ENCODE peak calls at places on chromosome 12, in nine cellular contexts. One of them, this sample, is unnamed. For H3K9me3, the result is how much of the 10 kb centered on the place peaks cover.

GRCh38 chr12:75690556-75690955 is 179.1 kb upstream of the KRR1 start:
- DNase-seq in PC-3: peak
- DNase-seq in astrocyte: peak
- DNase-seq in heart left ventricle: no peak
- DNase-seq in CD8-positive, alpha-beta T cell: no peak
- DNase-seq in mucosa of descending colon: no peak
- DNase-seq in breast epithelium: no peak
- DNase-seq in stomach: no peak
- DNase-seq in endodermal cell: no peak
- DNase-seq in this sample: no peak

GRCh38 chr12:65810036-65810435 is 14.2 kb upstream of the HMGA2 start:
- DNase-seq in PC-3: no peak
- DNase-seq in astrocyte: no peak
- DNase-seq in heart left ventricle: no peak
- DNase-seq in CD8-positive, alpha-beta T cell: no peak
- DNase-seq in mucosa of descending colon: no peak
- DNase-seq in breast epithelium: no peak
- DNase-seq in stomach: no peak
- DNase-seq in endodermal cell: no peak
- DNase-seq in this sample: no peak

GRCh38 chr12:22268406-22268805 is 66.1 kb downstream of the ST8SIA1 start:
- DNase-seq in PC-3: no peak
- DNase-seq in astrocyte: no peak
- DNase-seq in heart left ventricle: no peak
- DNase-seq in CD8-positive, alpha-beta T cell: no peak
- DNase-seq in mucosa of descending colon: no peak
- DNase-seq in breast epithelium: no peak
- DNase-seq in stomach: no peak
- DNase-seq in endodermal cell: no peak
- DNase-seq in this sample: no peak

GRCh38 chr12:56626691-56627090 is 3.4 kb downstream of the BAZ2A start:
- DNase-seq in PC-3: no peak
- DNase-seq in astrocyte: no peak
- DNase-seq in heart left ventricle: no peak
- DNase-seq in CD8-positive, alpha-beta T cell: no peak
- DNase-seq in mucosa of descending colon: no peak
- DNase-seq in breast epithelium: no peak
- DNase-seq in stomach: no peak
- DNase-seq in endodermal cell: no peak
- DNase-seq in this sample: no peak

GRCh38 chr12:34600592-34601462 is 578.5 kb downstream of the ALG10 start:
- DNase-seq in PC-3: no peak
- DNase-seq in astrocyte: no peak
- DNase-seq in heart left ventricle: no peak
- DNase-seq in CD8-positive, alpha-beta T cell: no peak
- DNase-seq in mucosa of descending colon: no peak
- DNase-seq in breast epithelium: no peak
- DNase-seq in stomach: no peak
- DNase-seq in endodermal cell: no peak
- DNase-seq in this sample: peak

GRCh38 chr12:50517456-50518048 is 12.8 kb downstream of the DIP2B start:
- DNase-seq in PC-3: no peak
- DNase-seq in astrocyte: peak
- DNase-seq in heart left ventricle: no peak
- DNase-seq in CD8-positive, alpha-beta T cell: no peak
- DNase-seq in mucosa of descending colon: no peak
- DNase-seq in breast epithelium: no peak
- DNase-seq in stomach: no peak
- DNase-seq in endodermal cell: no peak
- DNase-seq in this sample: no peak

GRCh38 chr12:92608418-92609091 is 94.2 kb upstream of the PLEKHG7 start:
- DNase-seq in PC-3: peak
- DNase-seq in astrocyte: peak
- DNase-seq in heart left ventricle: no peak
- DNase-seq in CD8-positive, alpha-beta T cell: no peak
- DNase-seq in mucosa of descending colon: peak
- DNase-seq in breast epithelium: no peak
- DNase-seq in stomach: no peak
- DNase-seq in endodermal cell: no peak
- DNase-seq in this sample: no peak

GRCh38 chr12:123807670-123808069 is 45.6 kb downstream of the DNAH10 start:
- DNase-seq in PC-3: no peak
- DNase-seq in astrocyte: peak
- DNase-seq in heart left ventricle: no peak
- DNase-seq in CD8-positive, alpha-beta T cell: no peak
- DNase-seq in mucosa of descending colon: no peak
- DNase-seq in breast epithelium: no peak
- DNase-seq in stomach: no peak
- DNase-seq in endodermal cell: no peak
- DNase-seq in this sample: no peak

GRCh38 chr12:58285551-58285950 is 344.2 kb downstream of the ATP23 start:
- DNase-seq in PC-3: no peak
- DNase-seq in astrocyte: no peak
- DNase-seq in heart left ventricle: no peak
- DNase-seq in CD8-positive, alpha-beta T cell: no peak
- DNase-seq in mucosa of descending colon: no peak
- DNase-seq in breast epithelium: no peak
- DNase-seq in stomach: no peak
- DNase-seq in endodermal cell: peak
- DNase-seq in this sample: no peak

GRCh38 chr12:12072064-12072760 is 1.5 kb downstream of the BCL2L14 start:
- DNase-seq in PC-3: no peak
- DNase-seq in astrocyte: no peak
- DNase-seq in heart left ventricle: no peak
- DNase-seq in CD8-positive, alpha-beta T cell: peak
- DNase-seq in mucosa of descending colon: peak
- DNase-seq in breast epithelium: no peak
- DNase-seq in stomach: peak
- DNase-seq in endodermal cell: peak
- DNase-seq in this sample: no peak

GRCh38 chr12:66603458-66603857 is 75.4 kb downstream of the GRIP1 start:
- DNase-seq in PC-3: peak
- DNase-seq in astrocyte: no peak
- DNase-seq in heart left ventricle: no peak
- DNase-seq in CD8-positive, alpha-beta T cell: no peak
- DNase-seq in mucosa of descending colon: no peak
- DNase-seq in breast epithelium: no peak
- DNase-seq in stomach: no peak
- DNase-seq in endodermal cell: no peak
- DNase-seq in this sample: no peak

GRCh38 chr12:100953677-100954076 is 159.1 kb downstream of the ANO4 start:
- DNase-seq in PC-3: no peak
- DNase-seq in astrocyte: no peak
- DNase-seq in heart left ventricle: no peak
- DNase-seq in CD8-positive, alpha-beta T cell: no peak
- DNase-seq in mucosa of descending colon: no peak
- DNase-seq in breast epithelium: no peak
- DNase-seq in stomach: no peak
- DNase-seq in endodermal cell: peak
- DNase-seq in this sample: no peak

GRCh38 chr12:95633671-95634465 is 82.6 kb upstream of the USP44 start:
- DNase-seq in PC-3: no peak
- DNase-seq in astrocyte: peak
- DNase-seq in heart left ventricle: no peak
- DNase-seq in CD8-positive, alpha-beta T cell: no peak
- DNase-seq in mucosa of descending colon: peak
- DNase-seq in breast epithelium: no peak
- DNase-seq in stomach: no peak
- DNase-seq in endodermal cell: no peak
- DNase-seq in this sample: no peak

GRCh38 chr12:6067152-6067916 is 57.1 kb downstream of the VWF start:
- DNase-seq in PC-3: peak
- DNase-seq in astrocyte: no peak
- DNase-seq in heart left ventricle: peak
- DNase-seq in CD8-positive, alpha-beta T cell: no peak
- DNase-seq in mucosa of descending colon: peak
- DNase-seq in breast epithelium: no peak
- DNase-seq in stomach: peak
- DNase-seq in endodermal cell: peak
- DNase-seq in this sample: no peak

GRCh38 chr12:91616401-91616800 is 433.8 kb upstream of the DCN start:
- DNase-seq in PC-3: no peak
- DNase-seq in astrocyte: no peak
- DNase-seq in heart left ventricle: no peak
- DNase-seq in CD8-positive, alpha-beta T cell: no peak
- DNase-seq in mucosa of descending colon: no peak
- DNase-seq in breast epithelium: no peak
- DNase-seq in stomach: no peak
- DNase-seq in endodermal cell: no peak
- DNase-seq in this sample: no peak

GRCh38 chr12:51115516-51115915 is 32.1 kb upstream of the CSRNP2 start:
- DNase-seq in PC-3: no peak
- DNase-seq in astrocyte: no peak
- DNase-seq in heart left ventricle: no peak
- DNase-seq in CD8-positive, alpha-beta T cell: no peak
- DNase-seq in mucosa of descending colon: no peak
- DNase-seq in breast epithelium: no peak
- DNase-seq in stomach: no peak
- DNase-seq in endodermal cell: no peak
- DNase-seq in this sample: no peak

GRCh38 chr12:105480162-105480561 is 149.7 kb downstream of the C12orf75 start:
- DNase-seq in PC-3: peak
- DNase-seq in astrocyte: peak
- DNase-seq in heart left ventricle: no peak
- DNase-seq in CD8-positive, alpha-beta T cell: no peak
- DNase-seq in mucosa of descending colon: no peak
- DNase-seq in breast epithelium: no peak
- DNase-seq in stomach: no peak
- DNase-seq in endodermal cell: peak
- DNase-seq in this sample: no peak

GRCh38 chr12:130620281-130620680 is 95.8 kb downstream of the RIMBP2 start:
- DNase-seq in PC-3: no peak
- DNase-seq in astrocyte: no peak
- DNase-seq in heart left ventricle: no peak
- DNase-seq in CD8-positive, alpha-beta T cell: no peak
- DNase-seq in mucosa of descending colon: no peak
- DNase-seq in breast epithelium: no peak
- DNase-seq in stomach: no peak
- DNase-seq in endodermal cell: peak
- DNase-seq in this sample: no peak

GRCh38 chr12:116996648-116997047 is 85.9 kb downstream of the FBXW8 start:
- DNase-seq in PC-3: no peak
- DNase-seq in astrocyte: peak
- DNase-seq in heart left ventricle: no peak
- DNase-seq in CD8-positive, alpha-beta T cell: no peak
- DNase-seq in mucosa of descending colon: no peak
- DNase-seq in breast epithelium: no peak
- DNase-seq in stomach: no peak
- DNase-seq in endodermal cell: no peak
- DNase-seq in this sample: no peak

GRCh38 chr12:50188280-50188781 is 21.2 kb upstream of the CERS5 start:
- DNase-seq in PC-3: no peak
- DNase-seq in astrocyte: peak
- DNase-seq in heart left ventricle: no peak
- DNase-seq in CD8-positive, alpha-beta T cell: no peak
- DNase-seq in mucosa of descending colon: no peak
- DNase-seq in breast epithelium: no peak
- DNase-seq in stomach: no peak
- DNase-seq in endodermal cell: no peak
- DNase-seq in this sample: peak

GRCh38 chr12:46577063-46577776 is 204.6 kb upstream of the SLC38A2 start:
- DNase-seq in PC-3: no peak
- DNase-seq in astrocyte: no peak
- DNase-seq in heart left ventricle: no peak
- DNase-seq in CD8-positive, alpha-beta T cell: no peak
- DNase-seq in mucosa of descending colon: no peak
- DNase-seq in breast epithelium: no peak
- DNase-seq in stomach: no peak
- DNase-seq in endodermal cell: no peak
- DNase-seq in this sample: no peak
- H3K9me3 ChIP-seq in PC-3: under half
- H3K9me3 ChIP-seq in astrocyte: under half
- H3K9me3 ChIP-seq in heart left ventricle: under half
- H3K9me3 ChIP-seq in CD8-positive, alpha-beta T cell: under half
- H3K9me3 ChIP-seq in mucosa of descending colon: under half
- H3K9me3 ChIP-seq in breast epithelium: under half
- H3K9me3 ChIP-seq in stomach: under half
- H3K9me3 ChIP-seq in endodermal cell: under half
- H3K9me3 ChIP-seq in this sample: under half

DNA sequence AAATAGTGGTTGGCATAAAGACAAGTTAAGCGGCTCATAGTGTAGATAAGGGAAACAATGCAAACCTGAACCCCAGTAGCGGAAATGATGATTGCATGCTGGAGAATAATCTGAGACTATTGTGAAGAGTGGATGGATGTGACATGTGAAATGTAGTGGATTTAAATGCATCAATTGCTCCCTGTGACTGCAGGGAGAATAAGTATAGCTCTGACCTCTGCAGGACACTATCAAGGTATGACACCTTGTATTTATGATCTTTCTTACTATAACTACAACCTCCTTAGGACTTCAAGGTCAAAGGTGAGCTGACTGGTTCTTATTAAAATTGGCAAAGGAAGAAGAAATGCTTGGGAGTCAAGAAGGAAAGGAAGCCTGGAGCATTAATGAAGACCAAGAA is 285.6 kb downstream of the GRIN2B start:
- DNase-seq in PC-3: no peak
- DNase-seq in astrocyte: no peak
- DNase-seq in heart left ventricle: no peak
- DNase-seq in CD8-positive, alpha-beta T cell: no peak
- DNase-seq in mucosa of descending colon: no peak
- DNase-seq in breast epithelium: no peak
- DNase-seq in stomach: no peak
- DNase-seq in endodermal cell: no peak
- DNase-seq in this sample: no peak
- TF ChIP-seq CTCF in PC-3: no peak
- TF ChIP-seq CTCF in astrocyte: no peak
- TF ChIP-seq CTCF in heart left ventricle: no peak
- TF ChIP-seq CTCF in CD8-positive, alpha-beta T cell: no peak
- TF ChIP-seq CTCF in mucosa of descending colon: no peak
- TF ChIP-seq CTCF in breast epithelium: no peak
- TF ChIP-seq CTCF in stomach: no peak
- TF ChIP-seq CTCF in endodermal cell: peak
- TF ChIP-seq CTCF in this sample: no peak

GRCh38 chr12:1059162-1059561 is 68.1 kb downstream of the ERC1 start:
- DNase-seq in PC-3: no peak
- DNase-seq in astrocyte: no peak
- DNase-seq in heart left ventricle: no peak
- DNase-seq in CD8-positive, alpha-beta T cell: no peak
- DNase-seq in mucosa of descending colon: no peak
- DNase-seq in breast epithelium: no peak
- DNase-seq in stomach: no peak
- DNase-seq in endodermal cell: no peak
- DNase-seq in this sample: no peak
- H3K9me3 ChIP-seq in PC-3: under half
- H3K9me3 ChIP-seq in astrocyte: under half
- H3K9me3 ChIP-seq in heart left ventricle: under half
- H3K9me3 ChIP-seq in CD8-positive, alpha-beta T cell: under half
- H3K9me3 ChIP-seq in mucosa of descending colon: under half
- H3K9me3 ChIP-seq in breast epithelium: under half
- H3K9me3 ChIP-seq in stomach: under half
- H3K9me3 ChIP-seq in endodermal cell: under half
- H3K9me3 ChIP-seq in this sample: under half

DNA sequence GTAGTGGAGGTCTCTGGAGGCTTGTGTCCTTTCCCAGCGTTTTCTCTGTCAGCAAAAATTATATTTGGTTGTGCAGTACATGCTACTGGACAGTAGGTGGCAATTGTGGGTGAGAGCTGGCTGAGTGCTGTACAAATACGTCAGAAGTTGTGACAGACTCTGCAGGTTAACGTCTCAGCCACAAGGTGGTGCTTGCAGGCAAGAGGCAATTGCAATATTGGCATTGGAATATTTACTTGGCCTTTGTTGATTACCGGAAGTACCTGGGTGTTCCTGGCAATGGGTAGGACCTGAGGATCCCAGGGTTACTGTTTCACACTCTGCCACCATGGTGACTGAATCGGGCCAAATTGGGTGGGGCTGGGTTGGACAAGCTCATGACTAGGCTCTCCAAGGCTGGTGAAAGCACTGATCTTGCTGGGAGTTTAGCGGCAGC is 333.9 kb upstream of the LMO3 start:
- DNase-seq in PC-3: peak
- DNase-seq in astrocyte: peak
- DNase-seq in heart left ventricle: no peak
- DNase-seq in CD8-positive, alpha-beta T cell: no peak
- DNase-seq in mucosa of descending colon: peak
- DNase-seq in breast epithelium: no peak
- DNase-seq in stomach: peak
- DNase-seq in endodermal cell: peak
- DNase-seq in this sample: no peak
- TF ChIP-seq CTCF in PC-3: peak
- TF ChIP-seq CTCF in astrocyte: peak
- TF ChIP-seq CTCF in heart left ventricle: no peak
- TF ChIP-seq CTCF in CD8-positive, alpha-beta T cell: no peak
- TF ChIP-seq CTCF in mucosa of descending colon: peak
- TF ChIP-seq CTCF in breast epithelium: peak
- TF ChIP-seq CTCF in stomach: peak
- TF ChIP-seq CTCF in endodermal cell: peak
- TF ChIP-seq CTCF in this sample: no peak